ENCODE peak calls at places on chromosomes 11 and 22, in seven cellular contexts. G, N, F, C, V, E and X are unnamed samples.

GRCh38 chr11:75508051-75508561 is 17.6 kb downstream of the GDPD5 start:
- DNase-seq in E (no peak), F (no peak), C (no peak), N (no peak), G (no peak), V (no peak), X (no peak)

GRCh38 chr22:32018056-32018455 is 25.0 kb upstream of the SLC5A1 start:
- DNase-seq in G (no peak), N (no peak), F (no peak), E (no peak), V (no peak), C (no peak), X (no peak)

GRCh38 chr11:119144825-119145476 is 3.9 kb upstream of the ABCG4 start:
- DNase-seq in C (peak; percentile 69), G (no peak), N (peak; percentile 90), E (peak; percentile 80), F (peak; percentile 23), V (no peak), X (peak; percentile 57)

GRCh38 chr11:95230054-95231034 is 658 bp downstream of the SESN3 start:
- DNase-seq in N (peak; percentile 7), V (peak; percentile 92), G (peak; percentile 82), F (no peak), C (no peak), E (peak; percentile 66), X (peak; percentile 33)

GRCh38 chr11:46597609-46598219 is 3.9 kb upstream of the AMBRA1 start:
- DNase-seq in E (no peak), N (no peak), V (no peak), F (no peak), G (no peak), C (no peak), X (no peak)

GRCh38 chr11:59187587-59187986 is 15.7 kb downstream of the DTX4 start:
- DNase-seq in V (peak; percentile 95), E (no peak), F (peak; percentile 49), G (peak; percentile 87), N (no peak), C (peak; percentile 55), X (no peak)

GRCh38 chr11:118641463-118642019 is 34.1 kb downstream of the PHLDB1 start:
- DNase-seq in F (no peak), N (no peak), V (no peak), E (no peak), C (peak; percentile 88), G (no peak), X (no peak)

GRCh38 chr22:24321999-24322398 is 51.4 kb downstream of the SPECC1L start:
- DNase-seq in N (no peak), F (no peak), G (no peak), C (no peak), E (no peak), V (no peak), X (no peak)

GRCh38 chr11:2804701-2805387 is 80.7 kb downstream of the CDKN1C start:
- DNase-seq in C (peak; percentile 21), N (no peak), E (peak; percentile 44), G (peak; percentile 72), V (no peak), F (peak; percentile 12), X (peak; percentile 32)

GRCh38 chr11:77086521-77087472 is 15.8 kb upstream of the OMP start:
- DNase-seq in F (no peak), G (peak; percentile 62), C (peak; percentile 80), E (no peak), N (no peak), V (no peak), X (peak; percentile 74)
- TF ChIP-seq EP300 in F (no peak), G (no peak), C (no peak), E (no peak), N (no peak), V (no peak), X (no peak)

DNA sequence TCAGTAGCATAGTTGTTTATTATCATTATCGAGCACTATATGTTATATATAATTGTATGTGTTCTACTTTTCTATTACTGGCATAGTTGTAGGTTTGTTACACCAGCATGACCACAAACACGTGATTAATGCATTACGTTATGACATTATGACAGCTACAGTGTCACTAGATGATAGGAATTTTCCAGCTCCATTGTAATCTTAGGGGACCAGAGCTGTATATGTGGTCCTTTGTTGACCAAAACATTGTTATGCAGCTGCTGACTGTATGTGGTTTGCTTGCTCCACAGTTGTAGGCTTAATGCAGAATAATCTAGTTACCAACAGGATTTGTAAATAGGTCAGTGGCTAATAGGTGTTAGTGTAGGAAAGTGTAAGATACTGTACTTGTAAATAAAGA is 66.1 kb downstream of the HSD17B12 start:
- DNase-seq in N (no peak), V (no peak), F (no peak), G (no peak), E (no peak), C (no peak), X (no peak)
- TF ChIP-seq EP300 in N (no peak), V (no peak), F (no peak), G (no peak), E (no peak), C (no peak), X (no peak)

GRCh38 chr22:25663654-25664053 is 78.3 kb upstream of the MYO18B start:
- DNase-seq in E (no peak), F (no peak), N (no peak), V (no peak), C (no peak), G (no peak), X (no peak)

GRCh38 chr22:25668437-25668836 is 73.6 kb upstream of the MYO18B start:
- DNase-seq in C (no peak), N (no peak), F (no peak), G (no peak), E (no peak), V (no peak), X (peak; percentile 68)

GRCh38 chr22:25661067-25661466 is 80.9 kb upstream of the MYO18B start:
- DNase-seq in G (no peak), N (no peak), V (no peak), C (no peak), E (no peak), F (no peak), X (no peak)

GRCh38 chr22:25666308-25666707 is 75.7 kb upstream of the MYO18B start:
- DNase-seq in E (no peak), N (no peak), C (no peak), G (peak; percentile 87), F (no peak), V (no peak), X (peak; percentile 79)
- TF ChIP-seq EP300 in E (no peak), N (no peak), C (no peak), G (no peak), F (no peak), V (no peak), X (no peak)

DNA sequence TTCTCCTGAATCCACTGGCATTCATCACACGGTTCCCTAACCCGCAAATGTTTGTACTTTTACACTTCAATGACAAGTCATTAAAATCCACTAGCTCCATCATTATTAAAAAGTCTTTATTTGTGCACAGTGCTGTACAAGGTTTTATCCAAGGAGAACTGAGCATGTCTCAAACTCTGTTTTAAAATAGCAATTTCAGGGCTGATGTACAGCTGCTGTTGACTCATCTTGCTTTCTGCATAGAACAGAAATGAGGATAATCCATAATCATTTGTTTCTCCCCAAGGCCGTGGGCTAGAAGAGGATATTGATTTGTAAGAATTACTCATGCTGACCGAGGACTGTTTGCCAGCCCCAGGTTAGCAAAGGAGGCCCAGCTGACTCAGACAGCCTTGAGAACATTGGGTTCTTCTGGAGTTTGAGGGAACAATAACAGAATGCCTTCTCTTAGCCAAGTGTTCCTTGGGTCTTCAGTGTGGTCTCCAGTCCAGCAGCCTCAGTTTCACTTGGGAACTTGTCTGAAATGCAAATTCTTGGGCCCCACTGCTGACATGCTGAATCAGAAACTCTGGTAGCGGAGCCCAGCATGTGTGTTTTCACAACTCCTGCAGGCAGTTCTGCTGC is 91.9 kb downstream of the ZC3H12C start:
- DNase-seq in V (no peak), C (no peak), F (no peak), G (no peak), E (no peak), N (no peak), X (no peak)
- TF ChIP-seq EP300 in V (no peak), C (no peak), F (no peak), G (no peak), E (no peak), N (no peak), X (no peak)

GRCh38 chr11:27028653-27029052 is 12.0 kb upstream of the BBOX1 start:
- DNase-seq in E (no peak), V (no peak), G (no peak), C (no peak), N (no peak), F (no peak), X (no peak)
- TF ChIP-seq EP300 in E (no peak), V (no peak), G (no peak), C (no peak), N (no peak), F (no peak), X (no peak)

DNA sequence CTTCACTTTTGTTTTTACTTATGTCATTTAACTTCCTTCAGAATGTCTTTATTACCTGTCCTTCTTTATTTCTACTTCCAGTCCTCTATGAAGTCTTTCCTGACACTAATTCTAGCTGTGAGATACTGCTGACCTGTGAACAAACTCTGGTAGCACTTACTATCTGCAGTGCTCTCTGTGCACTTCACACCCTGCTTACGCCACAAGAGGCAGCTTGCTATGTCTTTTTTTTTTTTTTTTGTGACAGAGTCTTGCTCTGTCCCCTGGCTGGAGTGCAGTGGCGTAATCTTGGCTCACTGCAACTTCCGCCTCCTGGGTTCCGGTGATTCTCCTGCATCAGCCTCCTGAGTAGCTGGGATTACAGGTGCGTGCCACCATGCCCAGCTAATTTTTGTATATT is 10.7 kb downstream of the STIM1 start:
- DNase-seq in F (no peak), E (no peak), G (no peak), N (no peak), V (no peak), C (peak; percentile 29), X (no peak)
- TF ChIP-seq EP300 in F (no peak), E (no peak), G (no peak), N (no peak), V (no peak), C (no peak), X (no peak)

DNA sequence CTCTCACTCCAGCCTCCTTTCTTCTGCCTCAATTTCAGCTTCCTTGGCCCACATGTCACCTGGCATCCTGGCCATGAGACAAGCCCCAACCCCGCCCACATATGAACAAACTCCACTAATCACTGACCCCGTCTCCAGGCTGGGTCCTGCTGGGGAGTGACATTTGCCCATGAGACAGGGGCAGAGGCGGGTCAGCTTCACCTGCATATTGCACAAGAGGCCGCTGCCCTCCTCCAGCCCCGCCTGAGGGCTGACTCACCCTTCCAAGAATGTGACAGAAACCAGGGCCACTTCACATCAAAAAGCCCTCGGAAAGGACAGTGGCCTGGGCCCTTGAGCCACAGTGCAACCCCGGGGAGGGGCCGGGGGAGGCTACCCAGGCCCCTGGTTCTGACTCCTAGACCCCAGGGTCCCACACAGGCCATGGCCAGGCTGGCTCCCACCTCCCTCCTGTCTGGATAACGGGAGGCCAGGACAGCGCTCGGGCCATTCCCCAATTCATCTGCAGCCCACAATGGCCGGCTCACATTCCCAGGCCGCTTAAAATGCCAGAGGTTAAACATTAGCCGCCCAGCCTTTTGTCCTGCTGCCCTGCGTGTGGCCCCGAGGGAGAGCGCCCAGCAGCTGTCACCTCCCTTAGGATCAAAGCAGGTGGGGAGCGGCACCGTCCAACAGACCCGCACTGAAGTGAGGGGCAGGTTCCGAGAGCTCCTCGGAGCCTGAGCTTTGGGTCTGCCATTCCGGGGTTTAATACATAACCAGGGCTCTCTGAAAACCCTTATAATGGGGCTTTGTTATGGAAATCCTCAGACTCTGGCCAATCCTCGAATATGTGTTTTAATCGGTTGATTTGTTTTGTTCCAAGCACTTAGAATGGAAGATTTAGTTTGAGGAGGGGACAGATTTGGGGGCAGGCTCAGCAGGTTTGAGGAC is 42.3 kb downstream of the TRMU start:
- DNase-seq in E (peak; percentile 73), V (no peak), N (peak; percentile 92), G (no peak), F (no peak), C (peak; percentile 91), X (no peak)
- TF ChIP-seq EP300 in E (no peak), V (no peak), N (peak; percentile 23), G (no peak), F (no peak), C (no peak), X (no peak)